ENCODE peak calls at places on chromosome 10, in four cellular contexts. E is cardiac fibroblast, R is kidney, W is IMR-90. F is an unnamed sample.

GRCh38 chr10:91590142-91590903 is 42.5 kb downstream of the PPP1R3C start:
- DNase-seq in E (peak), R (peak), W (peak), F (peak)

GRCh38 chr10:102114861-102115618 is 5.1 kb downstream of the LDB1 start:
- DNase-seq in E (peak), R (peak), W (peak), F (peak)

GRCh38 chr10:48729222-48729621 is 44.5 kb downstream of the WDFY4 start:
- DNase-seq in E (no peak), R (no peak), W (no peak), F (no peak)

GRCh38 chr10:103736763-103737162 is 118.6 kb downstream of the SH3PXD2A start:
- DNase-seq in E (no peak), R (no peak), W (no peak), F (no peak)

GRCh38 chr10:132987671-132988571 is 45.6 kb upstream of the CFAP46 start:
- DNase-seq in E (peak), R (peak), W (peak), F (peak)

GRCh38 chr10:86019141-86019540 is 347.5 kb downstream of the GRID1 start:
- DNase-seq in E (no peak), R (no peak), W (no peak), F (no peak)

GRCh38 chr10:759898-760477 is 70.5 kb upstream of the DIP2C start:
- DNase-seq in E (no peak), R (no peak), W (no peak), F (no peak)

GRCh38 chr10:22363305-22363704 is 18.0 kb downstream of the SPAG6 start:
- DNase-seq in E (no peak), R (no peak), W (no peak), F (no peak)

GRCh38 chr10:113897693-113898618 is 43.5 kb downstream of the NHLRC2 start:
- DNase-seq in E (no peak), R (no peak), W (no peak), F (peak)

GRCh38 chr10:88598060-88598459 is 11.5 kb downstream of the LIPJ start:
- DNase-seq in E (no peak), R (no peak), W (no peak), F (no peak)

GRCh38 chr10:69407621-69408301 is 9.0 kb downstream of the TACR2 start:
- DNase-seq in E (no peak), R (peak), W (no peak), F (no peak)

GRCh38 chr10:32155075-32155516 is 98.9 kb upstream of the KIF5B start:
- DNase-seq in E (peak), R (no peak), W (peak), F (peak)

GRCh38 chr10:61189912-61190311 is 245.9 kb upstream of the RHOBTB1 start:
- DNase-seq in E (no peak), R (no peak), W (no peak), F (no peak)

GRCh38 chr10:72242675-72243074 is 26.6 kb upstream of the ASCC1 start:
- DNase-seq in E (peak), R (peak), W (no peak), F (peak)

GRCh38 chr10:114045738-114046458 is 2.2 kb downstream of the ADRB1 start:
- DNase-seq in E (no peak), R (no peak), W (no peak), F (no peak)

GRCh38 chr10:18793951-18794350 is 134.7 kb downstream of the ARL5B start:
- DNase-seq in E (peak), R (no peak), W (peak), F (peak)

GRCh38 chr10:132585732-132586722 is 48.4 kb downstream of the INPP5A start:
- DNase-seq in E (no peak), R (peak), W (no peak), F (no peak)

GRCh38 chr10:11178606-11179221 is 161.0 kb downstream of the CELF2 start:
- DNase-seq in E (peak), R (no peak), W (peak), F (peak)

GRCh38 chr10:103856497-103857175 is 1.3 kb upstream of the SH3PXD2A start:
- DNase-seq in E (no peak), R (no peak), W (no peak), F (no peak)

GRCh38 chr10:79495306-79495705 is 17.0 kb upstream of the EIF5AL1 start:
- DNase-seq in E (no peak), R (no peak), W (no peak), F (no peak)

GRCh38 chr10:50432206-50432605 is 180.9 kb upstream of the ASAH2 start:
- DNase-seq in E (no peak), R (no peak), W (no peak), F (no peak)

GRCh38 chr10:128069351-128070051 is 56.7 kb downstream of the MKI67 start:
- DNase-seq in E (peak), R (peak), W (peak), F (peak)

GRCh38 chr10:126500866-126501265 is 112.6 kb upstream of the ADAM12 start:
- DNase-seq in E (peak), R (no peak), W (peak), F (peak)

GRCh38 chr10:69224862-69225657 is 4.9 kb downstream of the HKDC1 start:
- DNase-seq in E (peak), R (no peak), W (no peak), F (peak)

GRCh38 chr10:24802378-24802777 is 78.7 kb upstream of the ARHGAP21 start:
- DNase-seq in E (no peak), R (no peak), W (no peak), F (no peak)

GRCh38 chr10:70649526-70649925 is 22.8 kb upstream of the ADAMTS14 start:
- DNase-seq in E (peak), R (no peak), W (peak), F (peak)

GRCh38 chr10:46266506-46266985 is 20.3 kb upstream of the ANTXRL start:
- DNase-seq in E (no peak), R (no peak), W (no peak), F (no peak)

GRCh38 chr10:11858093-11858492 is 34.9 kb downstream of the PROSER2 start:
- DNase-seq in E (no peak), R (no peak), W (no peak), F (no peak)

GRCh38 chr10:16717617-16718395 is 99.4 kb downstream of the RSU1 start:
- DNase-seq in E (peak), R (no peak), W (peak), F (peak)

GRCh38 chr10:14700551-14700950 is 74.1 kb downstream of the FAM107B start:
- DNase-seq in E (no peak), R (no peak), W (no peak), F (no peak)

GRCh38 chr10:28036587-28036986 is 37.7 kb upstream of the ODAD2 start:
- DNase-seq in E (no peak), R (no peak), W (peak), F (peak)

GRCh38 chr10:122515588-122516231 is 44.8 kb upstream of the DMBT1 start:
- DNase-seq in E (peak), R (no peak), W (peak), F (no peak)

GRCh38 chr10:12869427-12869826 is 132.1 kb downstream of the CCDC3 start:
- DNase-seq in E (no peak), R (no peak), W (peak), F (no peak)

GRCh38 chr10:109902992-109903947 is 20.0 kb downstream of the XPNPEP1 start:
- DNase-seq in E (peak), R (no peak), W (peak), F (peak)

GRCh38 chr10:72455889-72456588 is 101.3 kb upstream of the DNAJB12 start:
- DNase-seq in E (peak), R (no peak), W (peak), F (no peak)

GRCh38 chr10:77478248-77478963 is 159.2 kb downstream of the KCNMA1 start:
- DNase-seq in E (peak), R (no peak), W (peak), F (peak)

GRCh38 chr10:33070101-33070500 is 112.1 kb upstream of the ITGB1 start:
- DNase-seq in E (no peak), R (no peak), W (no peak), F (no peak)

GRCh38 chr10:17061418-17061817 is 68.2 kb downstream of the CUBN start:
- DNase-seq in E (no peak), R (no peak), W (peak), F (peak)

GRCh38 chr10:53997953-53998352 is 803.1 kb downstream of the PCDH15 start:
- DNase-seq in E (no peak), R (no peak), W (no peak), F (no peak)
- TF ChIP-seq CTCF in E (no peak), R (peak), W (no peak), F (no peak)

GRCh38 chr10:100372415-100373297 is 25.6 kb downstream of the SCD start:
- DNase-seq in E (no peak), R (no peak), W (no peak), F (no peak)

GRCh38 chr10:100373298-100374136 is 26.5 kb downstream of the SCD start:
- DNase-seq in E (peak), R (peak), W (peak), F (peak)

GRCh38 chr10:100368721-100369120 is 21.7 kb downstream of the SCD start:
- DNase-seq in E (no peak), R (no peak), W (no peak), F (no peak)

GRCh38 chr10:100370976-100371706 is 24.1 kb downstream of the SCD start:
- DNase-seq in E (peak), R (peak), W (peak), F (peak)

DNA sequence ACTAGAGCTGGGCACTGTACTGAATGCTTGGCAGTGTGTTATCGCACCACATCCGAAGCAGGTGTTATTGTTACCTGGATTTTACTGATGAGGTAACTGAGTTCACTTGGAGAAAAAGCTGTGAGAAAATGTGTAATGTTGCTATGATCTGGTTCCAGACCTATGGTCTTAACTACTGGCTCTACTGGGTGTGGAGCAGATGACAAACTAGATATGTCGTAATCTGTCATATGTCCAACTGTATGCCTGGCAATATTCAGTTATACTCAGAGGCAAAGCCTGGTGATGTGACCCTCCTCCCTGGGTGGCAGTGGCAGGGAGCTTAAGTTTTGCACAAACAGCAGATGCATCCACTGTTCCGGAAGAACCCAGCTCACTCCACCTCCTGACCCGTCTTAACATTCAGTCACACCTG is 23.5 kb downstream of the SCD start:
- DNase-seq in E (no peak), R (no peak), W (peak), F (peak)
- H3K4me3 ChIP-seq in E (no peak), R (no peak), W (no peak), F (no peak)

GRCh38 chr10:120943542-120943941 is 92.4 kb downstream of the WDR11 start:
- DNase-seq in E (no peak), R (no peak), W (no peak), F (no peak)
- TF ChIP-seq CTCF in E (no peak), R (no peak), W (no peak), F (no peak)

GRCh38 chr10:43986396-43986795 is 337.7 kb upstream of the ZNF32 start:
- DNase-seq in E (no peak), R (no peak), W (no peak), F (no peak)
- H3K4me3 ChIP-seq in E (no peak), R (no peak), W (no peak), F (no peak)

DNA sequence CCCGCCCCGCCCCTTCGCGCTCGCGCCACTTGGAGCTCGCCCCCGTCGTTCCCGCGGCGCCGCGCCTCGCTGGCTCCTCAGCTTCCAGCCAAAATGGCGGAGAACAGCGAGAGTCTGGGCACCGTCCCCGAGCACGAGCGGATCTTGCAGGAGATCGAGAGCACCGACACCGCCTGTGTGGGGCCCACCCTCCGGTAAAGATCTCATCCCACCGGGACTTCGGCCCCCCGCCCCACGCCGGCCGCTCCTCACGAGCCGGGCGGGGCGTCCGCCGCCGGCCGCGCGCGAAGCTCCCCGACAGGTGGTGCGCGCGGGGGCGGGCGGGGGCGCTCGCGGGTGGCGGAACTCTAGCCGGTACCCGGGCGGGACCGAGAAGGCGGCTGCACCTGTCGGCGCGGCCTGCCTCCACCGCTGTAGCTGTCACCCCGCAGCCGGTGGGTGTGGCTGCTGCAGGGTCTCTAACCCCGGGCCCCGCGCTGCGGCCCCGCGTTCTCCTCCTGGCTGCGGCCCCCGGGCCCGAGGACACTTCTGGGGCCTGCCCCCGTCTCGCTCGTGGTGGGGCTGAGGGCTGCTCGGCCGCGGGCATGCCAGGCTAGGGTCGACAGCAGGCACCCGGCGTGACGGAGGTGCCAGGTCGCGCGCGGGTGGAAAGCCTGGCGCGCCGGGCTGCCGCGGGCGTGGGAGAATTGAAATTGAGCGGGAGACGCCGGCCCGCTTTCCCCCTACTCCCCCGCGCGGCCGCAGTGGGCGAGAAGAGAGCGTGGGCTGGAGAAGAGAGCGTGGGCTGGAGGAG is at the start of gene EXOC6:
- DNase-seq in E (peak), R (peak), W (peak), F (peak)
- TF ChIP-seq CTCF in E (no peak), R (no peak), W (no peak), F (no peak)

DNA sequence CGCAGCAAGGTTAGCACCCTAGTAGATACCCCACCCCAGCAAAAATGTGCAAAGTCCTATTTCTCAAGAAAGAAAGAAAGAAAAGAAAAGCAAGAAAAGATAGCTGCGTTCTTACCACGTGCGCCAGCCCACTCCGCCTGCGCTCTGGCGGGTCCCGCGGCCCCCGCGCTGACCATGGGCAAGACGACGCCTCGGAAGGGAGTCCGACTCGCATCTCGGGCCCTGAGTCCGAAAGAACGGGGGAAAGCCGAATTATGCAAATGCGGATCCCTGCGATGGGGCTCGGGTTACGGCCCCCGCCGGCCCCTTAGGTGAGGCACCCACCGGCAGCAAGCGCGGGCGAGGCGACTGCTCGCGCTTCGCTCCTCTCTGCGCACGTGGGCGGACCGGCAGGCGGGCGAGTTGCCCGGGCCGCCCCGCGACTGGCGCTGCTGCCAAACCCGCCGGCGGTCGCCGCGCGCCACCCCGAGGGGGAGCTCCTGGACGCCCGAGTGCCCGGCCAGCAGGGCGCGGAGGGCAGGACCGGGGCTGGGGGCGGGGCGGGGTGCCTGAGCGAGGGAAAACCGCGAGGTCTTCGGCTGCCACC is 2.4 kb upstream of the EGR2 start:
- DNase-seq in E (peak), R (peak), W (no peak), F (no peak)
- H3K4me3 ChIP-seq in E (peak), R (peak), W (peak), F (peak)

DNA sequence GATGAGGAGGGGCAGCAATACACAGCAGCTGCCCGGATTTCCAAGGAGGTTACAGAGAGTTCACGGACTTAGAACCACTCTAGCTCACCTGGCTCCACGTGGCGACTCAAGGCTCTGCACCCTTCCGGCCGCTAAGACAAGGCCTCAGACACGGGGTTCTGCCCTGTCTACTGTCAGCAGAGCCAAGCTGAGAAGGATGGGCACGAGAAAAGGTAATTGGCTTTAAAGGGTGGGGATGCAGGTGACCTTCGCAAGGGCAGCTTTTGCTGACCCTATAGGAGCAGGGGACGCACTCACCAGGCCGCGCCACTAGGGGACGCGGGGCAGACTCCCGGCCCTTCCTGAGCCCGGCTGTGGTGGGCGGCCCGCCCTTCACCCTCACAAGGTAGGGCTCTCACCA is 152.4 kb downstream of the KIF20B start:
- DNase-seq in E (no peak), R (no peak), W (no peak), F (no peak)
- TF ChIP-seq CTCF in E (peak), R (no peak), W (no peak), F (peak)

DNA sequence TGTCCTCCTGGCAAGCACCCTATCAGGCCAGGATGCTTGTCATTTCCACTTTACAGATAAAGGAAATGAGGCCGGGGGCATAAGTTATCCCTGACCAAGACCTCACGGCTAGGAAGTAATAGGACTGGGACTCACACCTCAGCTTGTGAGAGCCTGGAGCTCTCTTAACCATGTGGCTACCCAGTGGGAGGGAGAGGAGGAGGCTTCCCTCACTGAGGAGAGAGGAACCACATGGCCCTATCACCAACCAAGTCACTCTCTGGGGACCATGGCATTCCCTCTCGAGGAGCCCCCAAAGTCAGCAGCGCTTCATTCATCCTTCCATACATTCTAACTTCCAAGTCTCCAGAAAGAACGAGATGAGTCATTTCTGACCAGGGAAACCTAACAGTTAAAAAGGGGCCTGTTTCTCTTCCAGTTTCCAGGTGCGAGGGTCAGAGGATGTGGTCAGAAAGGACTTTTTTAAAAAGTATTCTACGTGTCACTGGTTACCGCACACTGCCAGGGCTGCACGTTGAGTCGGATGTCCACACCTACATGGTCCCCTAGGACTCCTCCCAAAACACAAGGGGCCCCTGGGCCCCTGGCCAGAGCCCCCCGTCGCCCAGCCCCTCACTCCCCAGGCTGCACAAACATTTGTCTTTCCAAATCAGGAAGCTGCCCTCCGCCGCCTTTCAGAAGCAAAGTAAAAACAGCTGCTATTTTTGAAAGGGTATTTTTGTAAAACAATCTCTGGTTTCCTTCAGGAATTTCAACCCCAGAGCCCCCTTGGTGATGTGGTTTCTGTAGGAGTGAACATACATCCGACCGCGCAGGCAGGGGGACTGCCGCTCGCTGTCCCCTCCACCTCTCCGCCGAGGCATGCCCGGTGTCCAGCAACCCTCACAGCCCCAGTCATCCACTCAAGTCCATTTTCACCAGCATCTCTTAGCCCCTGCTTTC is 128.2 kb upstream of the CHST15 start:
- DNase-seq in E (peak), R (peak), W (no peak), F (no peak)
- H3K4me3 ChIP-seq in E (no peak), R (no peak), W (no peak), F (no peak)

GRCh38 chr10:97333601-97334369 is 744 bp downstream of the FRAT2 start:
- DNase-seq in E (peak), R (peak), W (peak), F (peak)
- TF ChIP-seq CTCF in E (no peak), R (no peak), W (no peak), F (no peak)

GRCh38 chr10:34540492-34540891 is 274.6 kb downstream of the PARD3 start:
- DNase-seq in E (no peak), R (no peak), W (no peak), F (no peak)

GRCh38 chr10:34535872-34536271 is 279.2 kb downstream of the PARD3 start:
- DNase-seq in E (no peak), R (no peak), W (no peak), F (no peak)

GRCh38 chr10:34538291-34538829 is 276.7 kb downstream of the PARD3 start:
- DNase-seq in E (no peak), R (no peak), W (no peak), F (no peak)

GRCh38 chr10:34537629-34538231 is 277.4 kb downstream of the PARD3 start:
- DNase-seq in E (no peak), R (no peak), W (no peak), F (no peak)

GRCh38 chr10:34539533-34540315 is 275.4 kb downstream of the PARD3 start:
- DNase-seq in E (peak), R (no peak), W (no peak), F (peak)
- H3K4me3 ChIP-seq in E (peak), R (peak), W (peak), F (peak)

F was measured in AG10803.